ENCODE peak calls at places on chromosome 6, in five cellular contexts. A is A549, B is transverse colon, Z is stomach, Q is testis. P is an unnamed sample.

GRCh38 chr6:161327360-161327953 is 53.6 kb upstream of the AGPAT4 start:
- DNase-seq in A (peak; percentile 23), Z (no peak), Q (no peak), B (no peak), P (no peak)

GRCh38 chr6:159788757-159789376 is 535 bp downstream of the TCP1 start:
- DNase-seq in B (peak; percentile 70), Z (peak; percentile 59), A (peak; percentile 16), Q (peak; percentile 69), P (peak; percentile 72)

GRCh38 chr6:1094306-1094705 is 217.6 kb upstream of the FOXQ1 start:
- DNase-seq in Z (no peak), Q (no peak), A (no peak), B (no peak), P (no peak)

GRCh38 chr6:54846243-54846856 is at the start of gene FAM83B:
- DNase-seq in B (peak; percentile 87), Q (peak; percentile 30), Z (peak; percentile 77), A (no peak), P (no peak)

GRCh38 chr6:127547909-127548649 is 28.9 kb upstream of the C6orf58 start:
- DNase-seq in Q (no peak), A (no peak), Z (no peak), B (no peak), P (peak; percentile 11)

GRCh38 chr6:149268768-149269167 is 48.7 kb upstream of the TAB2 start:
- DNase-seq in Q (no peak), B (no peak), A (no peak), Z (no peak), P (no peak)

GRCh38 chr6:109824105-109824504 is 133.0 kb downstream of the FIG4 start:
- DNase-seq in Z (no peak), Q (no peak), B (no peak), A (no peak), P (no peak)

GRCh38 chr6:56787209-56787608 is 144.5 kb upstream of the DST start:
- DNase-seq in B (no peak), Z (no peak), Q (no peak), A (no peak), P (no peak)

GRCh38 chr6:136410201-136411027 is 120.8 kb upstream of the BCLAF1 start:
- DNase-seq in Z (no peak), A (no peak), Q (no peak), B (no peak), P (no peak)

GRCh38 chr6:44593539-44593944 is 206.0 kb downstream of the CDC5L start:
- DNase-seq in Q (peak; percentile 76), Z (peak; percentile 29), B (peak; percentile 48), A (peak; percentile 48), P (peak; percentile 81)

GRCh38 chr6:76516924-76517323 is 444.5 kb upstream of the IMPG1 start:
- DNase-seq in B (no peak), A (no peak), Z (no peak), Q (no peak), P (no peak)

GRCh38 chr6:19637010-19637409 is 200.2 kb upstream of the ID4 start:
- DNase-seq in Z (no peak), Q (no peak), B (no peak), A (no peak), P (no peak)

GRCh38 chr6:35392111-35392702 is 49.8 kb downstream of the PPARD start:
- DNase-seq in B (peak; percentile 90), A (no peak), Z (peak; percentile 95), Q (no peak), P (no peak)

GRCh38 chr6:148451690-148452089 is 109.1 kb downstream of the SASH1 start:
- DNase-seq in A (no peak), Q (no peak), B (peak; percentile 15), Z (no peak), P (peak; percentile 26)

GRCh38 chr6:13765570-13765969 is 48.8 kb downstream of the MCUR1 start:
- DNase-seq in Z (no peak), A (no peak), B (no peak), Q (no peak), P (peak; percentile 20)

GRCh38 chr6:119720160-119720559 is 370.6 kb upstream of the MAN1A1 start:
- DNase-seq in Q (no peak), B (no peak), A (peak; percentile 2), Z (no peak), P (no peak)

GRCh38 chr6:167568407-167569024 is 243.6 kb downstream of the TTLL2 start:
- DNase-seq in Z (no peak), B (no peak), A (no peak), Q (peak; percentile 14), P (no peak)

GRCh38 chr6:105402090-105402980 is 547 bp downstream of the PREP start:
- DNase-seq in A (peak; percentile 41), Z (peak; percentile 36), B (peak; percentile 29), Q (peak; percentile 54), P (peak; percentile 67)

GRCh38 chr6:110953633-110954303 is 4.7 kb upstream of the GTF3C6 start:
- DNase-seq in Q (no peak), B (no peak), A (no peak), Z (no peak), P (no peak)

GRCh38 chr6:3884007-3884745 is 35.0 kb downstream of the FAM50B start:
- DNase-seq in B (no peak), Q (no peak), Z (no peak), A (peak; percentile 60), P (no peak)

GRCh38 chr6:111356551-111356950 is 126.5 kb downstream of the REV3L start:
- DNase-seq in Z (no peak), A (no peak), B (no peak), Q (no peak), P (no peak)

GRCh38 chr6:43747734-43748133 is 22.3 kb upstream of the VEGFA start:
- DNase-seq in A (no peak), Z (no peak), B (no peak), Q (no peak), P (no peak)

GRCh38 chr6:120198033-120198432 is 848.5 kb upstream of the MAN1A1 start:
- DNase-seq in B (no peak), Q (no peak), Z (no peak), A (no peak), P (peak; percentile 7)

GRCh38 chr6:45663181-45664180 is 285.7 kb upstream of the SUPT3H start:
- DNase-seq in Q (peak; percentile 40), Z (no peak), B (peak; percentile 21), A (no peak), P (no peak)

DNA sequence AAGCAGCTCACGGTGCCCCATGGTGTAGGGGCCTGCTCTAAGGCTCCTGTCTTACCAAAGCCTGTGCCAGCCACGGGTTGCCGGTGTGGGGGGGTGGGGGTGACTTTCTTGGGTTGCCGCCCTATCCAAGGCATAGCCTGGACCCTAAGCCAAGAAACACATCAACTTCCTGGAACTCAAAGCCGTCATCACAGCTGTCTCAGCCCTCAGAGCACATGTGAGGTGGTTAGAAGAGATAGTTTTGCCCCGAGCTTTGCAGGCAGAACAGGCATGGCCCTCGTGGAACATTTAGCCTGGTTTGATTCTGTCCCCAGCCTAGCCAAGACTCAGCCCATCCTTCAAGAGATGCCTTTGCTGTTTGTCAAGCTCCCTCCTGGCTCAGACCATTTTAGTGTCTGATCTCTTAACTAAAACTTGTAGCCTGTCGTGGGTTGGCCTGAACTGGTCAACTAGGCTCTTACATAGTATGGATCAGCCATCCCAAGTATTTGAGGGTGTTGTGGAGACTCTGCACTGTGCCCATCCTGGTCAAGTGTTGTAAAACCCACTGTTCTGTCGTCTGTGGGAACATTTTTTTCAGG is 64.9 kb downstream of the RREB1 start:
- DNase-seq in A (no peak), B (no peak), Q (no peak), Z (no peak), P (peak; percentile 64)
- TF ChIP-seq POLR2A in A (no peak), B (no peak), Q (no peak), Z (no peak), P (no peak)

DNA sequence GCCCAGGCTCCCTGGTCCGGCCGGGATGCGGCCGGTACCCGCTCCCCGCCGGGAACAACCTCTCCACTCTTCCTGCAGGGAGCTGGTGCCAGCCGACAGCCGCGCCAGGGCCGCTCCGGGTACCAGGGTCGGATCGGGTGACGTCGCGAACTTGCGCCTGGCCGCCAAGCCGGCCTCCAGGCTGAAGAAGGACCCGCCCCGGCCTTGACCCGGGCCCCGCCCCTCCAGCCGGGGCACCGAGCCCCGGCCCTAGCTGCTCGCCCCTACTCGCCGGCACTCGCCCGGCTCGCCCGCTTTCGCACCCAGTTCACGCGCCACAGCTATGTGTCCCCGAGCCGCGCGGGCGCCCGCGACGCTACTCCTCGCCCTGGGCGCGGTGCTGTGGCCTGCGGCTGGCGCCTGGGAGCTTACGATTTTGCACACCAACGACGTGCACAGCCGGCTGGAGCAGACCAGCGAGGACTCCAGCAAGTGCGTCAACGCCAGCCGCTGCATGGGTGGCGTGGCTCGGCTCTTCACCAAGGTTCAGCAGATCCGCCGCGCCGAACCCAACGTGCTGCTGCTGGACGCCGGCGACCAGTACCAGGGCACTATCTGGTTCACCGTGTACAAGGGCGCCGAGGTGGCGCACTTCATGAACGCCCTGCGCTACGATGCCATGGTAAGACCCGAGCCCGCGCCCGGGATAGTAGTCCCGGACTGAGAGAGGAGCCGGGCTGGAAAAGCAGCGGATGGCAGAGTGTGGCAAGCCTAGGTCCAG is at the start of gene NT5E:
- DNase-seq in B (peak; percentile 70), Q (peak; percentile 86), A (peak; percentile 77), Z (peak; percentile 79), P (no peak)
- TF ChIP-seq POLR2A in B (peak; percentile 68), Q (no peak), A (peak; percentile 58), Z (no peak), P (no peak)

DNA sequence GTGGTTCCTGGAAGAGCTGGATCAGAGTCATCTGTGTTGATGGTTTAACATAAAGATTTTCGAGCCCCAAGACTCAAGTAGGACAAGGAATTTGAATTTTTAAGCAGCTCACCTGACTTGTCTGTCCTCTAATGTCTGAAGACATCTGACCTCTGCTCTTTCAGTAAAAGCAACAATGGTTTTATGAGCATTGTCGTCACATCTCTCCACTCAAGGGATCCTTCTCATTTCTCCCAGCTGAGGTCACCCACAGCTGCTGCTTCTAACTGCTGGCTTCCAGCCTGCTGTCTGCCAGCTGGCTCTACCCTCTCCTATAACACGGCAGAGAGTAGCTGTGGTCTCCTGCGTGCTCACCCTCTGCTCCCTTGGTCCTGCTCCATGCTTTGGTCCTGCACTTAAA is 24.7 kb upstream of the HDAC2 start:
- DNase-seq in A (peak; percentile 58), Z (no peak), Q (peak; percentile 36), B (peak; percentile 27), P (no peak)
- TF ChIP-seq POLR2A in A (no peak), Z (no peak), Q (no peak), B (no peak), P (no peak)

DNA sequence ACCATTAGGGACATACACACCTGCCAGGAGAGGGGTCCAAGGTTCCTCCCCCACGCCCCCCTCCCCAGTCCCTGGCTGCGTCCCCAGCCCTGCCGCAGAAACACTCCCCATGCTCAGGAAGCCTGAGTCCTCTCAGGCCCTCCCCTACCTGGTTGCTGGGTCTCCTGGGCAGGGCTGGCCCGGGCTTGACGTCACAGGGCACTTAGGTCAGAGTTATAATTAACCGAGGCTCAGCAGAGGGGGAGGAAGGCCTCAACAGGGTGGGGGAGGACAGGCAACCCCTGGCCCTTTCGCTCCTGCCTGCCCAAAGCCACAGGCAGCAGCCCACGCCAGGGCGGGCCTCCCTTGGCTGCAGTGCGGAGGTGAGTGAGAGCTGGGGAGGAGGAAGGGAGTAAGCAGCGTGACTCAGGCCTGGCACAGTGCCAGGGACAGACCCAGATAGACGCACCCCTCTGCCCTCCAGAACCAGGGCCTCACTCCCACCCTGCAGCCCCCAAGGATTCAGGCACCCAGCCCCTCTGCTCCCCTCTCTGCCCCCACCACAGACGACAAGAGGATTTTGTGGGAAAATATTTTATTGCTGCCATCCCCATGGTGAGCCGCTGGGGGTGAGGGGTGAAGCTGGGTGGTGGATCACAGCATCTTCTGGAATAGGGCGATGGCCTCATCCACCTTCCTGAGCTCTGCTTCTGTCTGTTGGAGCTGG is at the start of gene VWA7:
- DNase-seq in Z (peak; percentile 89), B (peak; percentile 87), A (peak; percentile 87), Q (peak; percentile 85), P (peak; percentile 96)
- TF ChIP-seq POLR2A in Z (peak; percentile 34), B (peak; percentile 54), A (no peak), Q (no peak), P (no peak)

P was measured in NB4.